ENCODE peak calls at places on chromosome 22, in seven cellular contexts. One of them, this sample, is unnamed.
A peak's percentile ranks its signal among the peaks of the same experiment; 100 is the strongest.

GRCh38 chr22:27972732-27973698 is 54.0 kb upstream of the PITPNB start:
- DNase-seq in T-helper 1 cell: no peak
- DNase-seq in HuH-7: no peak
- DNase-seq in myocyte: no peak
- DNase-seq in right atrium auricular region: no peak
- DNase-seq in nephron progenitor cell: no peak
- DNase-seq in sciatic nerve: no peak
- DNase-seq in this sample: no peak

GRCh38 chr22:37896181-37896592 is 9.9 kb upstream of the MICALL1 start:
- DNase-seq in T-helper 1 cell: no peak
- DNase-seq in HuH-7: peak; percentile 61
- DNase-seq in myocyte: no peak
- DNase-seq in right atrium auricular region: no peak
- DNase-seq in nephron progenitor cell: no peak
- DNase-seq in sciatic nerve: no peak
- DNase-seq in this sample: no peak

GRCh38 chr22:20141186-20142077 is 9.4 kb downstream of the CCDC188 start:
- DNase-seq in T-helper 1 cell: no peak
- DNase-seq in HuH-7: no peak
- DNase-seq in myocyte: peak; percentile 61
- DNase-seq in right atrium auricular region: no peak
- DNase-seq in nephron progenitor cell: no peak
- DNase-seq in sciatic nerve: no peak
- DNase-seq in this sample: no peak

GRCh38 chr22:38485783-38486182 is 17.9 kb downstream of the KDELR3 start:
- DNase-seq in T-helper 1 cell: no peak
- DNase-seq in HuH-7: no peak
- DNase-seq in myocyte: no peak
- DNase-seq in right atrium auricular region: no peak
- DNase-seq in nephron progenitor cell: no peak
- DNase-seq in sciatic nerve: no peak
- DNase-seq in this sample: no peak

GRCh38 chr22:39444937-39445465 is 11.8 kb upstream of the MGAT3 start:
- DNase-seq in T-helper 1 cell: no peak
- DNase-seq in HuH-7: no peak
- DNase-seq in myocyte: no peak
- DNase-seq in right atrium auricular region: no peak
- DNase-seq in nephron progenitor cell: no peak
- DNase-seq in sciatic nerve: no peak
- DNase-seq in this sample: no peak

GRCh38 chr22:47163876-47164513 is 401.5 kb downstream of the TBC1D22A start:
- DNase-seq in T-helper 1 cell: no peak
- DNase-seq in HuH-7: no peak
- DNase-seq in myocyte: no peak
- DNase-seq in right atrium auricular region: no peak
- DNase-seq in nephron progenitor cell: no peak
- DNase-seq in sciatic nerve: peak; percentile 52
- DNase-seq in this sample: no peak

GRCh38 chr22:50446708-50447575 is 27.9 kb downstream of the SBF1 start:
- DNase-seq in T-helper 1 cell: no peak
- DNase-seq in HuH-7: no peak
- DNase-seq in myocyte: no peak
- DNase-seq in right atrium auricular region: no peak
- DNase-seq in nephron progenitor cell: no peak
- DNase-seq in sciatic nerve: no peak
- DNase-seq in this sample: no peak

GRCh38 chr22:38842512-38843200 is 1.2 kb downstream of the NPTXR start:
- DNase-seq in T-helper 1 cell: no peak
- DNase-seq in HuH-7: no peak
- DNase-seq in myocyte: no peak
- DNase-seq in right atrium auricular region: no peak
- DNase-seq in nephron progenitor cell: no peak
- DNase-seq in sciatic nerve: no peak
- DNase-seq in this sample: no peak

GRCh38 chr22:20656902-20657836 is 116.7 kb upstream of the SERPIND1 start:
- DNase-seq in T-helper 1 cell: no peak
- DNase-seq in HuH-7: no peak
- DNase-seq in myocyte: no peak
- DNase-seq in right atrium auricular region: no peak
- DNase-seq in nephron progenitor cell: no peak
- DNase-seq in sciatic nerve: peak; percentile 6
- DNase-seq in this sample: no peak

GRCh38 chr22:29332886-29333496 is 17.5 kb upstream of the RASL10A start:
- DNase-seq in T-helper 1 cell: peak; percentile 6
- DNase-seq in HuH-7: no peak
- DNase-seq in myocyte: no peak
- DNase-seq in right atrium auricular region: no peak
- DNase-seq in nephron progenitor cell: no peak
- DNase-seq in sciatic nerve: no peak
- DNase-seq in this sample: no peak

GRCh38 chr22:37922177-37922576 is 16.1 kb downstream of the MICALL1 start:
- DNase-seq in T-helper 1 cell: no peak
- DNase-seq in HuH-7: no peak
- DNase-seq in myocyte: no peak
- DNase-seq in right atrium auricular region: no peak
- DNase-seq in nephron progenitor cell: no peak
- DNase-seq in sciatic nerve: no peak
- DNase-seq in this sample: no peak

GRCh38 chr22:37177221-37177620 is 10.8 kb downstream of the C1QTNF6 start:
- DNase-seq in T-helper 1 cell: no peak
- DNase-seq in HuH-7: no peak
- DNase-seq in myocyte: no peak
- DNase-seq in right atrium auricular region: no peak
- DNase-seq in nephron progenitor cell: no peak
- DNase-seq in sciatic nerve: peak; percentile 42
- DNase-seq in this sample: no peak

GRCh38 chr22:49647346-49648026 is 180.2 kb downstream of the BRD1 start:
- DNase-seq in T-helper 1 cell: no peak
- DNase-seq in HuH-7: no peak
- DNase-seq in myocyte: no peak
- DNase-seq in right atrium auricular region: no peak
- DNase-seq in nephron progenitor cell: peak; percentile 37
- DNase-seq in sciatic nerve: no peak
- DNase-seq in this sample: no peak

GRCh38 chr22:20531404-20532181 is 24.2 kb downstream of the MED15 start:
- DNase-seq in T-helper 1 cell: no peak
- DNase-seq in HuH-7: no peak
- DNase-seq in myocyte: peak; percentile 93
- DNase-seq in right atrium auricular region: peak; percentile 66
- DNase-seq in nephron progenitor cell: peak; percentile 41
- DNase-seq in sciatic nerve: peak; percentile 73
- DNase-seq in this sample: no peak

GRCh38 chr22:20396639-20397038 is 2.7 kb downstream of the ZNF74 start:
- DNase-seq in T-helper 1 cell: no peak
- DNase-seq in HuH-7: no peak
- DNase-seq in myocyte: peak; percentile 45
- DNase-seq in right atrium auricular region: no peak
- DNase-seq in nephron progenitor cell: no peak
- DNase-seq in sciatic nerve: no peak
- DNase-seq in this sample: no peak

GRCh38 chr22:46011627-46012181 is 34.7 kb upstream of the WNT7B start:
- DNase-seq in T-helper 1 cell: no peak
- DNase-seq in HuH-7: no peak
- DNase-seq in myocyte: peak; percentile 28
- DNase-seq in right atrium auricular region: no peak
- DNase-seq in nephron progenitor cell: peak; percentile 9
- DNase-seq in sciatic nerve: peak; percentile 67
- DNase-seq in this sample: no peak

GRCh38 chr22:22164541-22165272 is 79.9 kb upstream of the VPREB1 start:
- DNase-seq in T-helper 1 cell: no peak
- DNase-seq in HuH-7: no peak
- DNase-seq in myocyte: no peak
- DNase-seq in right atrium auricular region: no peak
- DNase-seq in nephron progenitor cell: no peak
- DNase-seq in sciatic nerve: no peak
- DNase-seq in this sample: no peak

GRCh38 chr22:43926349-43926710 is 2.7 kb downstream of the PNPLA3 start:
- DNase-seq in T-helper 1 cell: no peak
- DNase-seq in HuH-7: no peak
- DNase-seq in myocyte: no peak
- DNase-seq in right atrium auricular region: no peak
- DNase-seq in nephron progenitor cell: no peak
- DNase-seq in sciatic nerve: no peak
- DNase-seq in this sample: no peak

GRCh38 chr22:44730034-44730433 is 22.3 kb upstream of the ARHGAP8 start:
- DNase-seq in T-helper 1 cell: no peak
- DNase-seq in HuH-7: no peak
- DNase-seq in myocyte: no peak
- DNase-seq in right atrium auricular region: no peak
- DNase-seq in nephron progenitor cell: no peak
- DNase-seq in sciatic nerve: no peak
- DNase-seq in this sample: no peak

GRCh38 chr22:40953446-40953845 is 2.3 kb downstream of the RBX1 start:
- DNase-seq in T-helper 1 cell: no peak
- DNase-seq in HuH-7: no peak
- DNase-seq in myocyte: peak; percentile 83
- DNase-seq in right atrium auricular region: no peak
- DNase-seq in nephron progenitor cell: no peak
- DNase-seq in sciatic nerve: no peak
- DNase-seq in this sample: no peak

GRCh38 chr22:24441406-24442351 is 14.3 kb downstream of the ADORA2A start:
- DNase-seq in T-helper 1 cell: no peak
- DNase-seq in HuH-7: no peak
- DNase-seq in myocyte: no peak
- DNase-seq in right atrium auricular region: no peak
- DNase-seq in nephron progenitor cell: no peak
- DNase-seq in sciatic nerve: no peak
- DNase-seq in this sample: no peak

GRCh38 chr22:36056980-36057379 is 28.4 kb upstream of the RBFOX2 start:
- DNase-seq in T-helper 1 cell: no peak
- DNase-seq in HuH-7: no peak
- DNase-seq in myocyte: no peak
- DNase-seq in right atrium auricular region: no peak
- DNase-seq in nephron progenitor cell: no peak
- DNase-seq in sciatic nerve: no peak
- DNase-seq in this sample: no peak

GRCh38 chr22:23516304-23516703 is 63.8 kb downstream of the IGLL1 start:
- DNase-seq in T-helper 1 cell: no peak
- DNase-seq in HuH-7: no peak
- DNase-seq in myocyte: no peak
- DNase-seq in right atrium auricular region: no peak
- DNase-seq in nephron progenitor cell: no peak
- DNase-seq in sciatic nerve: no peak
- DNase-seq in this sample: no peak

GRCh38 chr22:48940266-48940987 is 887.2 kb downstream of the BRD1 start:
- DNase-seq in T-helper 1 cell: no peak
- DNase-seq in HuH-7: no peak
- DNase-seq in myocyte: no peak
- DNase-seq in right atrium auricular region: peak; percentile 49
- DNase-seq in nephron progenitor cell: no peak
- DNase-seq in sciatic nerve: peak; percentile 33
- DNase-seq in this sample: no peak

GRCh38 chr22:35445933-35446332 is 46.0 kb downstream of the MCM5 start:
- DNase-seq in T-helper 1 cell: no peak
- DNase-seq in HuH-7: no peak
- DNase-seq in myocyte: no peak
- DNase-seq in right atrium auricular region: no peak
- DNase-seq in nephron progenitor cell: no peak
- DNase-seq in sciatic nerve: no peak
- DNase-seq in this sample: no peak

GRCh38 chr22:32413715-32414114 is 1.7 kb upstream of the RTCB start:
- DNase-seq in T-helper 1 cell: no peak
- DNase-seq in HuH-7: peak; percentile 28
- DNase-seq in myocyte: no peak
- DNase-seq in right atrium auricular region: no peak
- DNase-seq in nephron progenitor cell: no peak
- DNase-seq in sciatic nerve: no peak
- DNase-seq in this sample: no peak

GRCh38 chr22:50085211-50085999 is at the start of gene MLC1:
- DNase-seq in T-helper 1 cell: no peak
- DNase-seq in HuH-7: no peak
- DNase-seq in myocyte: peak; percentile 8
- DNase-seq in right atrium auricular region: no peak
- DNase-seq in nephron progenitor cell: no peak
- DNase-seq in sciatic nerve: no peak
- DNase-seq in this sample: no peak

GRCh38 chr22:33894515-33894914 is 25.8 kb downstream of the LARGE1 start:
- DNase-seq in T-helper 1 cell: no peak
- DNase-seq in HuH-7: no peak
- DNase-seq in myocyte: no peak
- DNase-seq in right atrium auricular region: no peak
- DNase-seq in nephron progenitor cell: no peak
- DNase-seq in sciatic nerve: no peak
- DNase-seq in this sample: no peak

GRCh38 chr22:19358195-19358594 is 66.7 kb upstream of the CLTCL1 start:
- DNase-seq in T-helper 1 cell: no peak
- DNase-seq in HuH-7: no peak
- DNase-seq in myocyte: peak; percentile 46
- DNase-seq in right atrium auricular region: no peak
- DNase-seq in nephron progenitor cell: no peak
- DNase-seq in sciatic nerve: no peak
- DNase-seq in this sample: no peak

GRCh38 chr22:25656724-25657123 is 85.3 kb upstream of the MYO18B start:
- DNase-seq in T-helper 1 cell: no peak
- DNase-seq in HuH-7: no peak
- DNase-seq in myocyte: no peak
- DNase-seq in right atrium auricular region: no peak
- DNase-seq in nephron progenitor cell: no peak
- DNase-seq in sciatic nerve: no peak
- DNase-seq in this sample: no peak

GRCh38 chr22:50691521-50691920 is 18.9 kb downstream of the SHANK3 start:
- DNase-seq in T-helper 1 cell: peak; percentile 11
- DNase-seq in HuH-7: peak; percentile 67
- DNase-seq in myocyte: peak; percentile 37
- DNase-seq in right atrium auricular region: no peak
- DNase-seq in nephron progenitor cell: peak; percentile 46
- DNase-seq in sciatic nerve: peak; percentile 48
- DNase-seq in this sample: no peak

GRCh38 chr22:23419931-23420330 is 160.2 kb downstream of the IGLL1 start:
- DNase-seq in T-helper 1 cell: no peak
- DNase-seq in HuH-7: no peak
- DNase-seq in myocyte: no peak
- DNase-seq in right atrium auricular region: no peak
- DNase-seq in nephron progenitor cell: no peak
- DNase-seq in sciatic nerve: no peak
- DNase-seq in this sample: no peak

GRCh38 chr22:45777046-45777851 is 105.6 kb downstream of the ATXN10 start:
- DNase-seq in T-helper 1 cell: no peak
- DNase-seq in HuH-7: no peak
- DNase-seq in myocyte: no peak
- DNase-seq in right atrium auricular region: no peak
- DNase-seq in nephron progenitor cell: no peak
- DNase-seq in sciatic nerve: no peak
- DNase-seq in this sample: no peak

GRCh38 chr22:36455571-36456458 is 25.6 kb downstream of the TXN2 start:
- DNase-seq in T-helper 1 cell: no peak
- DNase-seq in HuH-7: no peak
- DNase-seq in myocyte: no peak
- DNase-seq in right atrium auricular region: no peak
- DNase-seq in nephron progenitor cell: no peak
- DNase-seq in sciatic nerve: no peak
- DNase-seq in this sample: no peak

GRCh38 chr22:22061085-22062077 is 78.8 kb upstream of the TOP3B start:
- DNase-seq in T-helper 1 cell: no peak
- DNase-seq in HuH-7: peak; percentile 60
- DNase-seq in myocyte: peak; percentile 41
- DNase-seq in right atrium auricular region: no peak
- DNase-seq in nephron progenitor cell: no peak
- DNase-seq in sciatic nerve: no peak
- DNase-seq in this sample: no peak

This sample was measured in effector CD8-positive, alpha-beta T cell.